ENCODE peak calls at places on chromosomes 6 and 20, in four cellular contexts. I is foreskin fibroblast; R is activated naive CD4-positive, alpha-beta T cell treated with anti-CD3 and anti-CD28 coated beads, Interleukin-2, amount 50 U/mL, for 16 hours; Z is skeletal muscle cell. S is an unnamed sample.
A peak's percentile ranks its signal among the peaks of the same experiment; 100 is the strongest.

GRCh38 chr20:3781153-3781910 is at the start of gene SPEF1:
- DNase-seq in Z (peak; percentile 72), I (peak; percentile 91), R (no peak), S (no peak)

GRCh38 chr6:118894425-118895240 is 681 bp downstream of the ASF1A start:
- DNase-seq in Z (no peak), R (peak; percentile 69), I (peak; percentile 70), S (peak; percentile 50)

GRCh38 chr6:18386302-18386976 is 711 bp upstream of the RNF144B start:
- DNase-seq in I (no peak), R (no peak), Z (no peak), S (no peak)

GRCh38 chr6:121573466-121573865 is 138.0 kb downstream of the GJA1 start:
- DNase-seq in Z (no peak), R (no peak), I (no peak), S (no peak)

GRCh38 chr6:28597924-28598323 is 72.2 kb downstream of the GPX5 start:
- DNase-seq in Z (no peak), R (no peak), I (no peak), S (no peak)

GRCh38 chr20:31494131-31494530 is 19.0 kb downstream of the REM1 start:
- DNase-seq in I (no peak), R (no peak), Z (no peak), S (no peak)

GRCh38 chr6:44085219-44085618 is 42.0 kb downstream of the MRPL14 start:
- DNase-seq in R (no peak), Z (no peak), I (no peak), S (no peak)

GRCh38 chr6:14055541-14055940 is 62.0 kb upstream of the CD83 start:
- DNase-seq in Z (no peak), I (no peak), R (no peak), S (no peak)

GRCh38 chr20:57443349-57443748 is 52.2 kb downstream of the RBM38 start:
- DNase-seq in R (no peak), Z (no peak), I (no peak), S (no peak)

GRCh38 chr6:4581468-4582420 is 194.5 kb upstream of the CDYL start:
- DNase-seq in I (peak; percentile 65), Z (peak; percentile 83), R (no peak), S (no peak)

GRCh38 chr20:13165203-13165602 is 55.9 kb upstream of the ISM1 start:
- DNase-seq in R (no peak), Z (no peak), I (no peak), S (no peak)

GRCh38 chr6:13181398-13181797 is 146.9 kb downstream of the TBC1D7 start:
- DNase-seq in I (no peak), Z (no peak), R (no peak), S (no peak)

GRCh38 chr20:20740595-20740994 is 28.2 kb upstream of the RALGAPA2 start:
- DNase-seq in R (no peak), I (no peak), Z (no peak), S (no peak)

GRCh38 chr6:105318660-105319059 is 84.2 kb downstream of the PREP start:
- DNase-seq in R (no peak), Z (no peak), I (peak; percentile 33), S (no peak)

GRCh38 chr6:2959909-2960719 is 11.3 kb downstream of the SERPINB6 start:
- DNase-seq in R (no peak), Z (peak; percentile 42), I (peak; percentile 85), S (no peak)

GRCh38 chr20:15756001-15756400 is 817.2 kb downstream of the KIF16B start:
- DNase-seq in Z (no peak), I (no peak), R (no peak), S (no peak)

GRCh38 chr6:113825776-113826175 is 31.4 kb upstream of the MARCKS start:
- DNase-seq in Z (peak; percentile 68), R (no peak), I (peak; percentile 57), S (no peak)

GRCh38 chr20:6265204-6265904 is 142.5 kb upstream of the FERMT1 start:
- DNase-seq in I (peak; percentile 4), R (no peak), Z (peak; percentile 40), S (no peak)

GRCh38 chr20:51481311-51481997 is 61.1 kb downstream of the NFATC2 start:
- DNase-seq in R (peak; percentile 54), Z (no peak), I (no peak), S (peak; percentile 29)

GRCh38 chr6:63816401-63816975 is 180.9 kb downstream of the PHF3 start:
- DNase-seq in I (no peak), Z (no peak), R (no peak), S (no peak)

S was measured in activated T-helper 9 cell treated with anti-CD3 and anti-CD28 coated beads, Interleukin-2, amount 50 U/mL, for 16 hours.